ENCODE peak calls at places on chromosomes 1 and 21, in five cellular contexts. K, W, X, H and Z are unnamed samples.

GRCh38 chr1:167529829-167530474 is 11.6 kb upstream of the CD247 start:
- DNase-seq in K (peak), W (no peak), X (no peak), H (no peak), Z (no peak)

GRCh38 chr1:88216441-88216840 is 467.6 kb upstream of the PKN2 start:
- DNase-seq in K (no peak), W (no peak), X (no peak), H (no peak), Z (no peak)

GRCh38 chr21:36847189-36847588 is 119.3 kb downstream of the HLCS start:
- DNase-seq in K (peak), W (no peak), X (no peak), H (no peak), Z (no peak)

GRCh38 chr1:67214420-67215174 is 48.3 kb downstream of the IL23R start:
- DNase-seq in K (no peak), W (no peak), X (no peak), H (no peak), Z (no peak)

GRCh38 chr1:242120432-242120831 is 121.5 kb upstream of the MAP1LC3C start:
- DNase-seq in K (no peak), W (no peak), X (no peak), H (no peak), Z (no peak)

GRCh38 chr1:23167353-23168078 is 1.1 kb downstream of the LUZP1 start:
- DNase-seq in K (no peak), W (no peak), X (peak), H (peak), Z (peak)

GRCh38 chr1:145785481-145785880 is 38.4 kb downstream of the RNF115 start:
- DNase-seq in K (no peak), W (no peak), X (no peak), H (no peak), Z (no peak)

GRCh38 chr1:183956559-183957188 is 80.9 kb downstream of the COLGALT2 start:
- DNase-seq in K (peak), W (no peak), X (peak), H (no peak), Z (no peak)

GRCh38 chr21:17612565-17613241 is at the start of gene BTG3:
- DNase-seq in K (peak), W (peak), X (peak), H (peak), Z (peak)

GRCh38 chr1:231705860-231706553 is 79.4 kb downstream of the DISC1 start:
- DNase-seq in K (no peak), W (no peak), X (no peak), H (no peak), Z (no peak)

GRCh38 chr1:233904979-233905415 is 521 bp downstream of the SLC35F3 start:
- DNase-seq in K (no peak), W (no peak), X (no peak), H (no peak), Z (no peak)

GRCh38 chr1:10651793-10652192 is 144.7 kb downstream of the CASZ1 start:
- DNase-seq in K (no peak), W (no peak), X (no peak), H (no peak), Z (no peak)

GRCh38 chr1:109793089-109793485 is 29.4 kb upstream of the EPS8L3 start:
- DNase-seq in K (no peak), W (no peak), X (no peak), H (no peak), Z (no peak)

GRCh38 chr1:85940621-85941306 is 215.8 kb downstream of the COL24A1 start:
- DNase-seq in K (peak), W (no peak), X (no peak), H (no peak), Z (no peak)

GRCh38 chr1:38718031-38718430 is 141.5 kb downstream of the RRAGC start:
- DNase-seq in K (no peak), W (no peak), X (no peak), H (no peak), Z (no peak)

GRCh38 chr1:154755858-154756730 is 114.0 kb downstream of the KCNN3 start:
- DNase-seq in K (no peak), W (no peak), X (peak), H (no peak), Z (no peak)

GRCh38 chr1:241839369-241839990 is 8.5 kb upstream of the EXO1 start:
- DNase-seq in K (no peak), W (no peak), X (no peak), H (no peak), Z (no peak)

GRCh38 chr1:161919229-161919628 is 104.4 kb downstream of the OLFML2B start:
- DNase-seq in K (no peak), W (no peak), X (no peak), H (no peak), Z (no peak)

GRCh38 chr1:189962171-189962570 is 515.5 kb downstream of the BRINP3 start:
- DNase-seq in K (peak), W (no peak), X (no peak), H (no peak), Z (no peak)

GRCh38 chr1:110011527-110012041 is 22.8 kb upstream of the STRIP1 start:
- DNase-seq in K (no peak), W (no peak), X (no peak), H (no peak), Z (no peak)